ENCODE peak calls at places on chromosomes 4 and X, in nine cellular contexts. H, U, R, T, S, E, F, O and G are unnamed samples.

GRCh38 chr4:137755033-137755471 is 222.8 kb upstream of the PCDH18 start:
- DNase-seq in T (no peak), O (no peak), F (no peak), E (no peak), R (peak), S (no peak), U (peak), H (peak), G (no peak)

GRCh38 chr4:89653012-89653411 is 183.9 kb downstream of the SNCA start:
- DNase-seq in R (no peak), E (no peak), F (no peak), T (no peak), O (no peak), U (no peak), H (no peak), S (no peak), G (no peak)

GRCh38 chr4:21802406-21802805 is 146.2 kb downstream of the KCNIP4 start:
- DNase-seq in O (no peak), S (no peak), T (no peak), U (peak), E (no peak), H (peak), F (no peak), R (peak), G (peak)

GRCh38 chrX:48466696-48467095 is 3.4 kb downstream of the SLC38A5 start:
- DNase-seq in E (peak), U (no peak), H (no peak), R (no peak), S (no peak), O (no peak), T (no peak), F (no peak), G (no peak)

GRCh38 chrX:56793533-56794320 is 64.7 kb downstream of the NBDY start:
- DNase-seq in E (no peak), S (no peak), F (no peak), O (no peak), T (no peak), H (no peak), U (peak), R (no peak), G (peak)

GRCh38 chrX:18426004-18426320 is 554 bp downstream of the CDKL5 start:
- DNase-seq in O (peak), S (no peak), H (no peak), U (no peak), T (no peak), E (peak), F (no peak), R (no peak), G (no peak)

GRCh38 chrX:37800762-37801161 is 20.9 kb downstream of the CYBB start:
- DNase-seq in S (no peak), H (no peak), F (no peak), R (no peak), U (no peak), O (no peak), T (no peak), E (no peak), G (no peak)

GRCh38 chr4:168574581-168575295 is 77.9 kb downstream of the PALLD start:
- DNase-seq in U (peak), O (no peak), T (no peak), H (peak), E (no peak), R (peak), S (no peak), F (no peak), G (peak)

GRCh38 chr4:107658400-107659326 is 61.4 kb downstream of the PAPSS1 start:
- DNase-seq in F (no peak), S (no peak), H (no peak), R (no peak), U (no peak), O (no peak), E (no peak), T (no peak), G (no peak)

GRCh38 chrX:6228720-6229119 is at the start of gene NLGN4X:
- DNase-seq in U (no peak), F (peak), O (peak), R (no peak), E (no peak), H (no peak), T (no peak), S (no peak), G (no peak)

GRCh38 chr4:738781-739280 is 33.2 kb downstream of the PCGF3 start:
- DNase-seq in S (no peak), U (no peak), O (no peak), E (no peak), R (no peak), H (no peak), T (no peak), F (no peak), G (no peak)

GRCh38 chr4:89708903-89709361 is 128.0 kb downstream of the SNCA start:
- DNase-seq in U (no peak), S (no peak), F (no peak), T (no peak), E (no peak), H (no peak), O (peak), R (no peak), G (peak)

GRCh38 chr4:151227731-151228130 is 49.2 kb upstream of the PRSS48 start:
- DNase-seq in E (no peak), U (peak), R (peak), F (no peak), H (peak), S (no peak), T (peak), O (no peak), G (peak)